ENCODE peak calls at places on chromosomes 7 and 10, in eight cellular contexts. A is heart left ventricle, H is lower leg skin, M is foreskin fibroblast, U is WERI-Rb-1, Q is IMR-90, F is fibroblast of mammary gland, Z is gastrocnemius medialis. I is an unnamed sample.

GRCh38 chr7:36115448-36116321 is 37.4 kb upstream of the EEPD1 start:
- DNase-seq in A (peak; percentile 57), F (peak; percentile 98), M (peak; percentile 98), Q (peak; percentile 97), H (peak; percentile 81), Z (peak; percentile 59), U (no peak), I (peak; percentile 94)

GRCh38 chr10:31706921-31707571 is 221.6 kb downstream of the ARHGAP12 start:
- DNase-seq in A (peak; percentile 55), Z (peak; percentile 46), Q (no peak), M (peak; percentile 18), U (peak; percentile 14), F (no peak), H (no peak), I (no peak)

GRCh38 chr7:29429421-29429820 is 134.2 kb upstream of the PRR15 start:
- DNase-seq in M (no peak), Q (no peak), U (no peak), H (no peak), F (no peak), A (no peak), Z (no peak), I (no peak)

GRCh38 chr10:75057680-75058079 is 53.8 kb upstream of the SAMD8 start:
- DNase-seq in Z (no peak), A (no peak), U (no peak), Q (no peak), H (no peak), M (no peak), F (no peak), I (no peak)

GRCh38 chr7:91319326-91319725 is 55.1 kb downstream of the FZD1 start:
- DNase-seq in Q (no peak), F (no peak), H (no peak), U (no peak), A (no peak), M (no peak), Z (no peak), I (no peak)

GRCh38 chr7:142587578-142588191 is 161.6 kb upstream of the PRSS1 start:
- DNase-seq in U (peak; percentile 15), H (no peak), M (peak; percentile 84), Z (peak; percentile 57), Q (peak; percentile 81), A (no peak), F (peak; percentile 87), I (peak; percentile 81)

GRCh38 chr7:157276091-157276561 is 60.7 kb upstream of the DNAJB6 start:
- DNase-seq in Q (no peak), M (no peak), A (no peak), F (no peak), U (no peak), H (no peak), Z (no peak), I (no peak)

GRCh38 chr10:113550365-113550764 is 2.5 kb upstream of the HABP2 start:
- DNase-seq in Q (peak; percentile 10), F (peak; percentile 38), M (no peak), U (no peak), H (no peak), A (no peak), Z (no peak), I (no peak)

GRCh38 chr10:100737359-100738054 is 7.9 kb upstream of the PAX2 start:
- DNase-seq in H (no peak), A (no peak), U (no peak), M (no peak), Q (no peak), Z (no peak), F (no peak), I (no peak)

GRCh38 chr7:114081606-114082425 is 163.0 kb upstream of the PPP1R3A start:
- DNase-seq in Q (peak; percentile 70), U (peak; percentile 16), M (peak; percentile 86), H (peak; percentile 28), F (peak; percentile 78), Z (no peak), A (no peak), I (peak; percentile 60)

GRCh38 chr10:25557136-25557535 is 376.9 kb upstream of the MYO3A start:
- DNase-seq in A (no peak), M (no peak), H (no peak), Z (no peak), Q (no peak), F (no peak), U (no peak), I (no peak)

GRCh38 chr10:25552283-25552919 is 377.6 kb downstream of the GPR158 start:
- DNase-seq in M (no peak), F (no peak), U (no peak), Z (no peak), A (no peak), H (no peak), Q (no peak), I (no peak)

GRCh38 chr10:25556457-25556856 is 377.6 kb upstream of the MYO3A start:
- DNase-seq in Q (peak; percentile 0), H (no peak), A (no peak), Z (no peak), M (no peak), F (peak; percentile 28), U (no peak), I (no peak)

GRCh38 chr10:25561761-25562160 is 372.3 kb upstream of the MYO3A start:
- DNase-seq in Q (no peak), U (no peak), M (no peak), H (no peak), F (no peak), A (no peak), Z (no peak), I (no peak)

DNA sequence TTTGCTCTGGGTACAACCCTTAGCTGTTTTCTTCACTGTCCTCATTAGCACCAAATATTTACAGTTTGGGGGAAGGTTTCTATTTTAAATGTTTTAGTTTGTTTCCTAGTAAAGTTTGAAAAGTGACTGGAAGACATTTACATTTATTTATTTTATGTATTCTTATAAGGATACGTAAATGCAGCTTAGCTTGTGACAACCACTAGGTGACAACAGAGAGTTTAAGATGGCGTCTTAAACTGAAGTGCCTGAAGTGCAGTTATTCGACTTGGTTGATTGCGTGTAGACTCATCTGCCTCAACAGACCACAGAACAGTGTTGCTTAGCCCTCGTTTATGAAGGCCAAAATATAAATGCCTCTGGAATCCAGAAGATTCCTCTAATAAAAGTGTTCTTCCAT is 378.2 kb upstream of the MYO3A start:
- DNase-seq in M (no peak), Z (no peak), Q (no peak), H (no peak), F (no peak), A (no peak), U (no peak), I (no peak)
- TF ChIP-seq CTCF in M (no peak), Z (no peak), Q (no peak), H (no peak), F (no peak), A (no peak), U (peak; percentile 30), I (no peak)

GRCh38 chr7:150973571-150974451 is 4.3 kb downstream of the KCNH2 start:
- DNase-seq in M (no peak), A (no peak), Q (no peak), F (no peak), U (no peak), H (no peak), Z (no peak), I (no peak)

GRCh38 chr7:150977382-150978135 is 562 bp downstream of the KCNH2 start:
- DNase-seq in A (no peak), Q (no peak), M (no peak), F (no peak), Z (no peak), U (peak; percentile 38), H (no peak), I (no peak)

GRCh38 chr7:150976529-150977381 is 1.4 kb downstream of the KCNH2 start:
- DNase-seq in H (no peak), A (peak; percentile 68), Q (no peak), M (no peak), Z (no peak), F (no peak), U (peak; percentile 75), I (no peak)

GRCh38 chr7:150974468-150975391 is 3.4 kb downstream of the KCNH2 start:
- DNase-seq in Z (no peak), H (no peak), U (peak; percentile 58), Q (peak; percentile 25), M (peak; percentile 39), F (no peak), A (peak; percentile 64), I (no peak)

DNA sequence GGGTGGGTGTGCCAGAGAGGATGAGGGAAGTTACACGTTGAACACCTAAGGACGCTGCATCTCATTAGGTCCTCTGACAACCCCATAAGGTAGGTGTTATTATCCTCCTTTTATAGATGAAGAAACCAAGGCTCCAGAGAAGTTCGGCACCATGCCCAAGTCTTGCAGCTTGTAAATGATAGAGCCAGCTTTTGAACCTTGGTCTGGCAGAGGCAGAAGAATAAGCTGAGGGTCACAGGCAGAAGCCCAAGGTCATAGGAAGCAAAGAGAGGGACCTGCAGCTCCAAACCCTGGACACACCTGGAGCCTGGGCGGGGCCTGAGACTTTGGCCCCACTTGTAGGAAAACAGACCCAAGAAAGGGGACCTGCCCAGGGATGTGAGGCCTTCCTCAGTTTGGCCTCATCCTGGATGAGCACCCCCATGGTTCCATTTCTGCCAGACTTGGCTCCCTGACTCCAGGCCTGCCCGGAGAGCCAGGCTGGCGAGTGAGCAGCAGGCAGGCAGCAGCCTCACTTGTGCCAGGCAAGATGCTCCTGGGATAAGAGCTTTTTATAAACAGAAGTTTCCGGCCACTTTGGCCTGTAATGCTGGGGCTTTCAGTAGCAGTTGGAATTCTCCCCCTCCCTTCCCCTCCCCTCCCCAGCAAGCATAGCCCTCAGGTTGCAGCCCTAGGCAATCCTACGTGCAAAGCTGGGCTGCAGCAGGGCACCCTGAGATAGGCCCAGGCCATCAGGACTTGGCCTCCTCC is 2.4 kb downstream of the KCNH2 start:
- DNase-seq in M (no peak), Q (no peak), U (no peak), F (no peak), A (no peak), Z (no peak), H (no peak), I (no peak)
- H3K4me3 ChIP-seq in M (no peak overlapping the region), Q (no peak overlapping the region), U (peak overlapping the region; percentile 49), F (no peak overlapping the region), A (peak overlapping the region; percentile 37), Z (no peak overlapping the region), H (no peak overlapping the region), I (no peak overlapping the region)

DNA sequence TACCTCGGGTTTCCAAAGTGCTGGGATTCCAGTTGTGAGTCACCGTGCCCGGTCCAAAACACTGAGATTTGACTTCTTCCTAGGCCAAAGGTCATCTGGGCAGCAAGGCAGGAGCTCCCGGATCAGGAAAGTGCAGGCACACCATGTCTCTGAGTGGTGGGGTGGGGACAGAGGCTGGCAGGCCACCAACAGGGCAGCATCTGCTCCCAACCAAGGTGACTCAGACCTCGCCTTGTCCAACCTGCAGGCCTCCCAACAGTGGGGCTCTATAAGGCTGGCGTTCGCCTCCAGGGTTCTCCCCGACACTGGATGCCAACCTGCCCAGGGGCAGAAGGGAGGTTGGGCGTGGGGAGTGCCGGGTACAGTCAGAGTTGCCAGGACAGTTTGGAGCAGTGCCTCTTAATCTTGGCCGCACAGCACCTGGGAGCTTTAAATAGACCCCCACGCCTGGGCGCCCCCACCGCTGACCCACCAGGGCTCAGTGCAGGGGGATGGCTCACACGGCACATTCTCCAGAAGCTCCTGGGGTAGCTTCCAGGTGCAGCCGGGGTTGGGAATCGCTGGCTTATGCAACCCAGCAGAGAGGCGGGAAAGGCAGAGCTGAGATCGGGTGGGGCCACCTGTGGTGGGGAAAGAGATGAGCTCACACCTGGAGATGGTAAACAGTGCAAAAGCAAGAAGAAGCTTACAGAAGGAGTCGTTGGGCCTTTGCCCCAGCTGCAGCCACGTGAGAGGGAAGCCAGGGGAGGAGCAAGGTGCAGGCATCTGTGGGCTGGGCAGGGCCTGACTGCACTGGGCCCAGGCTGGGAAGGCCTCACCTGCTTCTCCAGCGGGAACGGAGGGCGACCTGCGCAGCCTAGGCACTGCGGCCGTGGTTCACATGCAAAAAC is 10.9 kb downstream of the CALML5 start:
- DNase-seq in Q (no peak), F (no peak), A (no peak), M (no peak), U (no peak), Z (no peak), H (peak; percentile 76), I (no peak)
- TF ChIP-seq CTCF in Q (no peak), F (no peak), A (no peak), M (no peak), U (no peak), Z (no peak), H (no peak), I (no peak)

GRCh38 chr7:105278973-105279687 is 109.6 kb downstream of the SRPK2 start:
- DNase-seq in A (no peak), F (no peak), Z (no peak), U (no peak), M (no peak), H (no peak), Q (no peak), I (no peak)
- H3K4me3 ChIP-seq in A (no peak overlapping the region), F (no peak overlapping the region), Z (no peak overlapping the region), U (no peak overlapping the region), M (no peak overlapping the region), H (no peak overlapping the region), Q (no peak overlapping the region), I (no peak overlapping the region)

I was measured in AG10803.